ENCODE peak calls at places on chromosome 18, in seven cellular contexts. P, K, C, F, G, A and H are unnamed samples.

GRCh38 chr18:76886112-76886511 is 63.8 kb downstream of the ZNF236 start:
- DNase-seq in P (no peak), K (no peak), C (peak), F (no peak), G (no peak), A (no peak), H (no peak)

GRCh38 chr18:50853863-50854271 is 25.1 kb upstream of the ME2 start:
- DNase-seq in P (peak), K (no peak), C (peak), F (no peak), G (no peak), A (no peak), H (no peak)

GRCh38 chr18:36532394-36532793 is 234.9 kb downstream of the FHOD3 start:
- DNase-seq in P (peak), K (no peak), C (no peak), F (no peak), G (no peak), A (no peak), H (no peak)

GRCh38 chr18:58785171-58785805 is 79.4 kb upstream of the ZNF532 start:
- DNase-seq in P (peak), K (no peak), C (no peak), F (no peak), G (no peak), A (no peak), H (no peak)

GRCh38 chr18:9914584-9915290 is 921 bp downstream of the VAPA start:
- DNase-seq in P (peak), K (peak), C (no peak), F (peak), G (peak), A (no peak), H (peak)

GRCh38 chr18:37869051-37869450 is 303.5 kb upstream of the CELF4 start:
- DNase-seq in P (no peak), K (no peak), C (no peak), F (no peak), G (no peak), A (no peak), H (no peak)

GRCh38 chr18:44679056-44679911 is 1.4 kb upstream of the SETBP1 start:
- DNase-seq in P (peak), K (peak), C (peak), F (peak), G (peak), A (peak), H (peak)

GRCh38 chr18:12890500-12890899 is 6.5 kb upstream of the PTPN2 start:
- DNase-seq in P (peak), K (no peak), C (no peak), F (no peak), G (no peak), A (no peak), H (no peak)

GRCh38 chr18:34738173-34738894 is 28.2 kb downstream of the DTNA start:
- DNase-seq in P (peak), K (no peak), C (no peak), F (no peak), G (no peak), A (no peak), H (no peak)

GRCh38 chr18:31943895-31944816 is 1.2 kb upstream of the TRAPPC8 start:
- DNase-seq in P (no peak), K (no peak), C (no peak), F (no peak), G (no peak), A (no peak), H (no peak)

GRCh38 chr18:478679-479078 is 21.8 kb downstream of the COLEC12 start:
- DNase-seq in P (peak), K (no peak), C (peak), F (no peak), G (no peak), A (no peak), H (no peak)

GRCh38 chr18:44521673-44522032 is 159.0 kb upstream of the SETBP1 start:
- DNase-seq in P (no peak), K (no peak), C (no peak), F (no peak), G (no peak), A (no peak), H (no peak)

GRCh38 chr18:55185391-55185790 is 226.1 kb upstream of the CCDC68 start:
- DNase-seq in P (no peak), K (no peak), C (no peak), F (no peak), G (no peak), A (no peak), H (no peak)

GRCh38 chr18:64966667-64967066 is 784.1 kb upstream of the CDH7 start:
- DNase-seq in P (no peak), K (no peak), C (no peak), F (no peak), G (no peak), A (no peak), H (no peak)

GRCh38 chr18:6795307-6795706 is 65.8 kb downstream of the ARHGAP28 start:
- DNase-seq in P (peak), K (no peak), C (no peak), F (no peak), G (no peak), A (no peak), H (no peak)

GRCh38 chr18:7626922-7627440 is 59.9 kb downstream of the PTPRM start:
- DNase-seq in P (peak), K (no peak), C (no peak), F (no peak), G (no peak), A (no peak), H (no peak)

GRCh38 chr18:36993068-36993467 is 164.1 kb downstream of the KIAA1328 start:
- DNase-seq in P (peak), K (no peak), C (peak), F (no peak), G (no peak), A (no peak), H (no peak)

GRCh38 chr18:74796928-74797576 is 199.4 kb downstream of the ZNF407 start:
- DNase-seq in P (peak), K (no peak), C (peak), F (no peak), G (no peak), A (no peak), H (no peak)

GRCh38 chr18:13313006-13313661 is 94.6 kb downstream of the LDLRAD4 start:
- DNase-seq in P (no peak), K (no peak), C (no peak), F (peak), G (no peak), A (no peak), H (no peak)

GRCh38 chr18:64692826-64693225 is 543.9 kb upstream of the LINC00305 start:
- DNase-seq in P (no peak), K (no peak), C (no peak), F (no peak), G (no peak), A (no peak), H (no peak)

GRCh38 chr18:75482880-75483279 is 55.4 kb upstream of the SMIM21 start:
- DNase-seq in P (no peak), K (no peak), C (no peak), F (no peak), G (no peak), A (no peak), H (no peak)

GRCh38 chr18:54825626-54826344 is 2.5 kb upstream of the RAB27B start:
- DNase-seq in P (no peak), K (no peak), C (no peak), F (no peak), G (no peak), A (no peak), H (no peak)

GRCh38 chr18:22681912-22682311 is 251.2 kb upstream of the RBBP8 start:
- DNase-seq in P (no peak), K (no peak), C (no peak), F (no peak), G (no peak), A (no peak), H (no peak)

GRCh38 chr18:56323673-56324072 is 314.7 kb downstream of the TXNL1 start:
- DNase-seq in P (no peak), K (no peak), C (no peak), F (no peak), G (no peak), A (peak), H (no peak)

GRCh38 chr18:49725809-49726514 is 87.4 kb downstream of the ACAA2 start:
- DNase-seq in P (peak), K (no peak), C (peak), F (no peak), G (no peak), A (peak), H (no peak)

GRCh38 chr18:74990563-74991081 is 218.3 kb downstream of the PTGR3 start:
- DNase-seq in P (no peak), K (no peak), C (no peak), F (no peak), G (no peak), A (no peak), H (no peak)

GRCh38 chr18:46629356-46629755 is 27.7 kb downstream of the LOXHD1 start:
- DNase-seq in P (no peak), K (no peak), C (no peak), F (no peak), G (no peak), A (no peak), H (no peak)

GRCh38 chr18:45198526-45198925 is 416.8 kb upstream of the SLC14A2 start:
- DNase-seq in P (no peak), K (no peak), C (no peak), F (no peak), G (no peak), A (no peak), H (no peak)

GRCh38 chr18:72762505-72763122 is 105.2 kb downstream of the NETO1 start:
- DNase-seq in P (peak), K (no peak), C (peak), F (no peak), G (no peak), A (no peak), H (no peak)

GRCh38 chr18:78255013-78255412 is 724.6 kb upstream of the SALL3 start:
- DNase-seq in P (no peak), K (no peak), C (no peak), F (no peak), G (no peak), A (no peak), H (no peak)